ENCODE peak calls at places on chromosomes 4 and X, in five cellular contexts. H is esophagus muscularis mucosa; S is CD4-positive, alpha-beta T cell; A is dorsolateral prefrontal cortex; Y is transverse colon. K is an unnamed sample.

GRCh38 chr4:36172650-36173049 is 71.7 kb downstream of the ARAP2 start:
- DNase-seq in H (no peak), S (no peak), A (no peak), Y (no peak), K (no peak)

GRCh38 chr4:112170451-112170993 is 25.3 kb downstream of the FAM241A start:
- DNase-seq in H (no peak), S (no peak), A (no peak), Y (no peak), K (no peak)

GRCh38 chr4:142128529-142128928 is 492.1 kb downstream of the IL15 start:
- DNase-seq in H (no peak), S (no peak), A (no peak), Y (no peak), K (no peak)

GRCh38 chr4:125104616-125105015 is 210.1 kb upstream of the FAT4 start:
- DNase-seq in H (no peak), S (no peak), A (no peak), Y (no peak), K (no peak)

GRCh38 chr4:1152284-1152683 is 20.1 kb downstream of the SPON2 start:
- DNase-seq in H (no peak), S (no peak), A (no peak), Y (no peak), K (no peak)

GRCh38 chrX:150062292-150063137 is 124.2 kb upstream of the EOLA2 start:
- DNase-seq in H (peak; percentile 47), S (no peak), A (no peak), Y (peak; percentile 11), K (no peak)

GRCh38 chrX:78429172-78429571 is 101.8 kb upstream of the CYSLTR1 start:
- DNase-seq in H (no peak), S (no peak), A (no peak), Y (no peak), K (no peak)

GRCh38 chr4:145703850-145704528 is 24.0 kb downstream of the C4orf51 start:
- DNase-seq in H (no peak), S (no peak), A (no peak), Y (no peak), K (no peak)

GRCh38 chr4:163493643-163494359 is 689 bp upstream of the TMA16 start:
- DNase-seq in H (no peak), S (no peak), A (no peak), Y (peak; percentile 52), K (no peak)

GRCh38 chr4:14906805-14907204 is 95.5 kb upstream of the CPEB2 start:
- DNase-seq in H (no peak), S (no peak), A (no peak), Y (no peak), K (no peak)

GRCh38 chrX:118839334-118839958 is 15.8 kb downstream of the ZCCHC12 start:
- DNase-seq in H (no peak), S (peak; percentile 16), A (peak; percentile 75), Y (peak; percentile 80), K (peak; percentile 62)

GRCh38 chr4:75985116-75985515 is 5.6 kb downstream of the SDAD1 start:
- DNase-seq in H (peak; percentile 68), S (no peak), A (no peak), Y (no peak), K (no peak)

GRCh38 chrX:15849555-15849954 is 5.1 kb downstream of the AP1S2 start:
- DNase-seq in H (no peak), S (no peak), A (no peak), Y (no peak), K (no peak)

GRCh38 chr4:7108660-7109059 is 40.8 kb upstream of the GRPEL1 start:
- DNase-seq in H (no peak), S (no peak), A (no peak), Y (no peak), K (no peak)

GRCh38 chrX:43702079-43702524 is 46.0 kb downstream of the MAOA start:
- DNase-seq in H (no peak), S (no peak), A (no peak), Y (no peak), K (no peak)

GRCh38 chrX:43706786-43707185 is 50.7 kb downstream of the MAOA start:
- DNase-seq in H (no peak), S (no peak), A (no peak), Y (no peak), K (no peak)

GRCh38 chrX:43707812-43708548 is 51.9 kb downstream of the MAOA start:
- DNase-seq in H (peak; percentile 91), S (no peak), A (no peak), Y (peak; percentile 88), K (no peak)

GRCh38 chrX:43702660-43703059 is 46.6 kb downstream of the MAOA start:
- DNase-seq in H (no peak), S (no peak), A (no peak), Y (no peak), K (no peak)

DNA sequence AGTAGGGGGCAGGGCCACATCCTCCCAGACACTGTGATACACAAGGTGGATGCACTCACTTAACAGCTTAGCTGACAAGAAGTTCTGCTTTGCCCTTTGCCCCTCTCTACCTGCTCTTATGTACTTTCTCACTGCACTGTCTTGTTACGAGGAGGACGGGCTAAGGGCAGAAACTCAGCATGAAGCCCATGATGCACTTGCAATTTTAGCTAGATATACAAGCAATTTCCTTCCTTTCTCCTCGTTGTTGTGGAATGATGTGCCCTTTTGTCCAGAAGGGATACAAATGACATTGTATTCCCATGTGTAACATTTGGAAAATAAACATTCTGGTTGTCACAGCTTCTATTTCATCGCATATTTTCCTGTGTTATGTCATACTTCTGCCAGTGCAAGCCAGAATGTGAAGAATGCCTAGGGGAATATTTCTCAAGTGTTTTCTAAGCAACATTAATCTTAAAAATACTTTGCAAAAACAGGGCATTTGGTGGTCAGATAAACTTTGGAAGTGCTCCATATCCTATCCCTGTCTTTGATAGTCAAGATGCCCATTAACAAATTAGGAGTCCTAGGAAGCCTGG is 47.2 kb downstream of the MAOA start:
- DNase-seq in H (no peak), S (no peak), A (no peak), Y (no peak), K (no peak)
- H3K27ac ChIP-seq in H (peak overlapping the region; percentile 62), S (no peak overlapping the region), A (no peak overlapping the region), Y (peak overlapping the region; percentile 72), K (no peak overlapping the region)

GRCh38 chr4:41538887-41539498 is 1.0 kb downstream of the LIMCH1 start:
- DNase-seq in H (no peak), S (no peak), A (no peak), Y (no peak), K (no peak)

GRCh38 chr4:41542526-41543270 is 4.7 kb downstream of the LIMCH1 start:
- DNase-seq in H (no peak), S (no peak), A (no peak), Y (no peak), K (no peak)

GRCh38 chr4:41539711-41540110 is 1.8 kb downstream of the LIMCH1 start:
- DNase-seq in H (no peak), S (no peak), A (no peak), Y (no peak), K (no peak)

GRCh38 chr4:41540687-41541086 is 2.7 kb downstream of the LIMCH1 start:
- DNase-seq in H (no peak), S (no peak), A (no peak), Y (no peak), K (no peak)

GRCh38 chr4:41541697-41542096 is 3.7 kb downstream of the LIMCH1 start:
- DNase-seq in H (no peak), S (no peak), A (no peak), Y (no peak), K (no peak)
- H3K27ac ChIP-seq in H (peak overlapping the region; percentile 43), S (no peak overlapping the region), A (peak overlapping the region; percentile 82), Y (peak overlapping the region; percentile 60), K (no peak overlapping the region)

DNA sequence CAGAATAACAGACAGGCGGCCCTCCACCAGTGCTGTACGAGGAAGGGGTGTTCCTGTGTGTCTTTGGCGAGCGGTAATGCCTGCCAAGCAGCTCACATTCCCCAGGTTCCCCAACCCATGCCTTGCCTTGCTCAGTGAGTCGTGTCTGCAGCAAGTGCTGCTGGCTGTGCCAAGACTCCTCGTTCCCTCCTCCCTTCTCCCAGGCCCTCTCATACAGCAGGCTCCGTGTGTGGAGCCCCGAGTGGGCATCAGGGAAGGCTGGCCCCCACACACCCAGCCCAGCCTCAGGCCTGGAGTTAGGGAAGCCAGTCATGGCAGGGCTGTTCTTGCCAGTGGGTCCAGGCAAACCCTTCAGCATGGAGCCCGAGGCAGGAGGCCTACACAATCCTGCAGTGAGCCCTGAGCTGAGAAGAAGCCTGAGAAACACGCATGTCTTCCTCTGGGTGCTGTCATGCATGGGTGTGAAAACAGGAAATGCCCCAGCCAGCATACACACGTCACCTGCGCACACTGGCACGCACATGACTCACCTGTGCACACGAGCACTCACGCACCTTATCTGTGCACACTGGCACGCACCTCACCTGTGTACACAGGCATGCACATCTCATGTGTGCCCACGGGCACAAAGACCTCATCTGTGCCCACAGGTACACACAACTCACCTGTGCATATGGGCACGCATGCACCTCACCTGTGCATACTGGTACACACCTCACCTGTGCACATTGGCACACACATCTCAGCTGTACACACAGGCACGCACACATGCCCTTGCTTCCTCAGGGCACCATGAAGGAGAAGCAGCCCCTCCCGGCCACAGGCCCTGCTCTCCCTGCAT is 238.7 kb downstream of the DHRSX start:
- DNase-seq in H (no peak), S (no peak), A (peak; percentile 33), Y (no peak), K (no peak)
- H3K27ac ChIP-seq in H (no peak overlapping the region), S (no peak overlapping the region), A (no peak overlapping the region), Y (no peak overlapping the region), K (no peak overlapping the region)

DNA sequence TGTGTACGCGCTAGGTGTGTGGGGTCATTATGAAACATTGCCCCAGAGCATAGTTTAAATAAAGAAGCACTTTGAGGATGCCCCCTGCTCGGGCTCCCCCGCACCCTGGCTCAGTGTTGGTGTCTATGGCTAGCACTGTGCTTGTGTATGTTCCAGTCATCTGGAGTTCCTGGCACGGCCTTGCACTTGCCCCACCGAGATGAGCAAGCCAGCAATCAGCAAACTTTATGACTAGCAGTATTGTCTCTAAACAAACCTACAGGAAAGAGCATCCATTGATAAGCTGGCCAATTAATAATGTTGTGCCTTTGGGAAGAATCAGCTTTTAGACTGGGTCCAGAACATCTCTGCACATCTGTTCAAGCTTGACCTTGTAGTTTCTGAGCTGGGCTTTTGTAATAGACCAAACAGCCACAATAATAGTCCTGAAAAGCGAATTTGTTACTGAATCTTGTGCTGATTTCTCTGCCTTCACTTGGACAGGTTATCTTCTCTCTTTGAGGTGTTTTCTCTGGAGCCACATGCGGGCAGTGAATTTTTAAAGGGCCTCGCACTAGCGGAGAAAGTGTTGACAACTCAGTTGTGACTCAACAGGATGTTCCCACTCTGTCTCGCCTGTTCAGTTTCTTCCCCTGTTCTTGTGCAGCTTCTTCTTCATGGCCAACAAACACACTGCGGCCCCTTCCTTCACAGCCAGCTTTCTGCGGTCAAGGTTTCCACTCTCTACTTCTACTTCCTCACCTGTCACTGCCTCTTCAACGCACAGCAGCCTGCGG is 895 bp upstream of the SHROOM4 start:
- DNase-seq in H (no peak), S (no peak), A (peak; percentile 13), Y (no peak), K (no peak)
- H3K27ac ChIP-seq in H (no peak overlapping the region), S (no peak overlapping the region), A (peak overlapping the region; percentile 88), Y (no peak overlapping the region), K (peak overlapping the region; percentile 64)

GRCh38 chr4:39706334-39706733 is 8.4 kb downstream of the UBE2K start:
- DNase-seq in H (no peak), S (no peak), A (peak; percentile 40), Y (peak; percentile 59), K (no peak)
- H3K27ac ChIP-seq in H (peak overlapping the region; percentile 3), S (no peak overlapping the region), A (no peak overlapping the region), Y (peak overlapping the region; percentile 44), K (peak overlapping the region; percentile 39)

K was measured in neuronal stem cell.